ENCODE peak calls at places on chromosomes 2 and 18, in seven cellular contexts. One of them, this sample, is unnamed.

GRCh38 chr2:67836861-67837260 is 225.9 kb downstream of the C1D start:
- DNase-seq in CD4-positive, alpha-beta T cell: no peak
- DNase-seq in HTR-8/SVneo: no peak
- DNase-seq in NCI-H82: no peak
- DNase-seq in astrocyte of the spinal cord: no peak
- DNase-seq in Calu3: no peak
- DNase-seq in ascending aorta: no peak
- DNase-seq in this sample: no peak

GRCh38 chr2:97355176-97355575 is 234.5 kb downstream of the ANKRD36B start:
- DNase-seq in CD4-positive, alpha-beta T cell: no peak
- DNase-seq in HTR-8/SVneo: no peak
- DNase-seq in NCI-H82: no peak
- DNase-seq in astrocyte of the spinal cord: no peak
- DNase-seq in Calu3: no peak
- DNase-seq in ascending aorta: no peak
- DNase-seq in this sample: no peak

GRCh38 chr18:70154591-70155194 is 50.8 kb downstream of the RTTN start:
- DNase-seq in CD4-positive, alpha-beta T cell: no peak
- DNase-seq in HTR-8/SVneo: peak; percentile 14
- DNase-seq in NCI-H82: no peak
- DNase-seq in astrocyte of the spinal cord: peak; percentile 80
- DNase-seq in Calu3: peak; percentile 46
- DNase-seq in ascending aorta: no peak
- DNase-seq in this sample: no peak

GRCh38 chr2:157559061-157559460 is 69.6 kb downstream of the ACVR1C start:
- DNase-seq in CD4-positive, alpha-beta T cell: no peak
- DNase-seq in HTR-8/SVneo: no peak
- DNase-seq in NCI-H82: no peak
- DNase-seq in astrocyte of the spinal cord: peak; percentile 39
- DNase-seq in Calu3: no peak
- DNase-seq in ascending aorta: no peak
- DNase-seq in this sample: no peak

GRCh38 chr2:68057658-68058396 is 5.0 kb downstream of the C1D start:
- DNase-seq in CD4-positive, alpha-beta T cell: no peak
- DNase-seq in HTR-8/SVneo: no peak
- DNase-seq in NCI-H82: no peak
- DNase-seq in astrocyte of the spinal cord: no peak
- DNase-seq in Calu3: no peak
- DNase-seq in ascending aorta: no peak
- DNase-seq in this sample: no peak

GRCh38 chr2:41722668-41723369 is 325.0 kb upstream of the PKDCC start:
- DNase-seq in CD4-positive, alpha-beta T cell: no peak
- DNase-seq in HTR-8/SVneo: peak; percentile 66
- DNase-seq in NCI-H82: peak; percentile 61
- DNase-seq in astrocyte of the spinal cord: peak; percentile 78
- DNase-seq in Calu3: no peak
- DNase-seq in ascending aorta: no peak
- DNase-seq in this sample: no peak

GRCh38 chr18:60978338-60978737 is 354.9 kb upstream of the CDH20 start:
- DNase-seq in CD4-positive, alpha-beta T cell: no peak
- DNase-seq in HTR-8/SVneo: peak; percentile 41
- DNase-seq in NCI-H82: no peak
- DNase-seq in astrocyte of the spinal cord: peak; percentile 90
- DNase-seq in Calu3: no peak
- DNase-seq in ascending aorta: no peak
- DNase-seq in this sample: no peak

GRCh38 chr2:201936817-201937216 is 96.8 kb upstream of the FZD7 start:
- DNase-seq in CD4-positive, alpha-beta T cell: no peak
- DNase-seq in HTR-8/SVneo: no peak
- DNase-seq in NCI-H82: no peak
- DNase-seq in astrocyte of the spinal cord: no peak
- DNase-seq in Calu3: peak; percentile 13
- DNase-seq in ascending aorta: no peak
- DNase-seq in this sample: no peak

GRCh38 chr2:157593411-157593810 is 35.3 kb downstream of the ACVR1C start:
- DNase-seq in CD4-positive, alpha-beta T cell: no peak
- DNase-seq in HTR-8/SVneo: no peak
- DNase-seq in NCI-H82: no peak
- DNase-seq in astrocyte of the spinal cord: no peak
- DNase-seq in Calu3: no peak
- DNase-seq in ascending aorta: no peak
- DNase-seq in this sample: no peak

This sample was measured in SW480.